ENCODE peak calls at places on chromosomes 4 and X, in six cellular contexts. M is aorta, B is lung, G is fibroblast of lung, X is astrocyte, U is H1. H is an unnamed sample.
A peak's percentile ranks its signal among the peaks of the same experiment; 100 is the strongest.

GRCh38 chrX:16578218-16578617 is 71.7 kb upstream of the S100G start:
- DNase-seq in X (no peak), B (no peak), U (no peak), G (peak; percentile 35), M (no peak), H (no peak)

GRCh38 chrX:154596290-154596929 is 11.5 kb downstream of the CTAG1A start:
- DNase-seq in G (peak; percentile 95), X (peak; percentile 93), M (peak; percentile 58), U (peak; percentile 63), B (no peak), H (peak; percentile 43)

GRCh38 chrX:69028761-69029120 is 136.5 kb downstream of the PJA1 start:
- DNase-seq in M (no peak), U (no peak), B (peak; percentile 11), G (no peak), X (no peak), H (no peak)

GRCh38 chr4:151730003-151730559 is 30.7 kb downstream of the GATB start:
- DNase-seq in X (peak; percentile 10), B (no peak), M (no peak), G (peak; percentile 18), U (no peak), H (peak; percentile 3)

GRCh38 chrX:39162322-39162721 is 361.1 kb downstream of the MID1IP1 start:
- DNase-seq in M (peak; percentile 79), B (no peak), X (no peak), U (no peak), G (no peak), H (no peak)

GRCh38 chr4:124640037-124640730 is 72.3 kb downstream of the ANKRD50 start:
- DNase-seq in U (no peak), M (no peak), B (no peak), X (peak; percentile 82), G (peak; percentile 88), H (no peak)

GRCh38 chr4:40295572-40295971 is 39.6 kb upstream of the CHRNA9 start:
- DNase-seq in B (no peak), X (no peak), M (no peak), U (no peak), G (no peak), H (no peak)

GRCh38 chrX:39577976-39578962 is 519.5 kb downstream of the BCOR start:
- DNase-seq in B (no peak), U (no peak), X (peak; percentile 12), G (peak; percentile 25), M (peak; percentile 80), H (no peak)

DNA sequence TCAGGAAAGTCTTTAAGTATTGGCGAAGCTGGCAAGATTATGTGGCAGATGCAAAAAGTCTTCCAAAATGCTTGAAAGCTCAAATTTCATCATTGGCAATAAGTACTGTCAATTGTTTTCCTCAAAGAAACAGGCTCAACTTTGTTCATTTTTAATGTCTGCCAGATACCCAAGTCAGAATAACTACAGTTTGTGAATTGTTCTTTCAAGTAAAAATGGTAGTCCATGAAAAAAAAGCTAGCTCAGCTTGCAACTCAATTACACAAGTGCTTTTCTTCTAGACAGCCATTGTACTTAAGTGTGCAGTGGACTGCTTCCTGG is 70.5 kb downstream of the AFF1 start:
- DNase-seq in X (no peak), G (no peak), U (no peak), B (no peak), M (no peak), H (no peak)
- H3K4me1 ChIP-seq in X (peaks cover 15% of the 10 kb centered on the region), G (peaks cover 6% of the 10 kb centered on the region), U (peaks cover 27% of the 10 kb centered on the region), B (peaks cover 6% of the 10 kb centered on the region), M (no peaks in the 10 kb centered on the region), H (peaks cover 28% of the 10 kb centered on the region)

GRCh38 chr4:55296076-55296475 is 50.0 kb upstream of the SRD5A3 start:
- DNase-seq in U (no peak), X (no peak), B (no peak), M (no peak), G (no peak), H (no peak)

DNA sequence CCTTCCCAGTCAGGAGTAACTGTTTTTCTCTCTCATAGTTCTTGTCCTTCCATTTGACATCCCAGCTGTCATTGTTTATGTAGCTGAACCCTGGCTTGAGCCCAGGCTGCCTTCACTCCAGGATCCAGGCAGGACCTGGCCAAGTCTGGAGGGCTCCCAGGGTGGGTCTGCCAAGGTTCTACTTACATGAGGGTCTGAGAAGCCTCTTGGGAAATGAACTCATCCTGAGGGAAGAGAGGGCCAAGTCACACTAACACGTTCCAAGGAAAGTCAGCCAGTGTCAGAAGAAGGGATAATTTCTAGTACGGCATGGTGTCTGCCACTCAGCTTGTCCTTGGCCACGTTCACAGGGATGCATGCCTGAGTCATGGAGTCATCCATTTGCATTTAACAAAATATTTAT is 54.8 kb upstream of the SRD5A3 start:
- DNase-seq in G (peak; percentile 39), B (no peak), X (peak; percentile 20), U (no peak), M (no peak), H (no peak)
- H3K4me1 ChIP-seq in G (no peaks in the 10 kb centered on the region), B (peaks cover 2% of the 10 kb centered on the region), X (no peaks in the 10 kb centered on the region), U (no peaks in the 10 kb centered on the region), M (no peaks in the 10 kb centered on the region), H (no peaks in the 10 kb centered on the region)

GRCh38 chrX:48942895-48943294 is 14.5 kb downstream of the OTUD5 start:
- DNase-seq in G (no peak), M (no peak), B (no peak), X (no peak), U (no peak), H (no peak)

GRCh38 chrX:48937065-48937907 is 18.5 kb upstream of the PIM2 start:
- DNase-seq in G (peak; percentile 51), X (peak; percentile 26), M (no peak), U (no peak), B (peak; percentile 68), H (no peak)

GRCh38 chrX:48938721-48939416 is 18.5 kb downstream of the OTUD5 start:
- DNase-seq in G (no peak), M (no peak), U (no peak), B (no peak), X (no peak), H (no peak)

GRCh38 chrX:48939417-48940228 is 17.8 kb downstream of the OTUD5 start:
- DNase-seq in M (no peak), X (no peak), U (no peak), G (no peak), B (no peak), H (no peak)

DNA sequence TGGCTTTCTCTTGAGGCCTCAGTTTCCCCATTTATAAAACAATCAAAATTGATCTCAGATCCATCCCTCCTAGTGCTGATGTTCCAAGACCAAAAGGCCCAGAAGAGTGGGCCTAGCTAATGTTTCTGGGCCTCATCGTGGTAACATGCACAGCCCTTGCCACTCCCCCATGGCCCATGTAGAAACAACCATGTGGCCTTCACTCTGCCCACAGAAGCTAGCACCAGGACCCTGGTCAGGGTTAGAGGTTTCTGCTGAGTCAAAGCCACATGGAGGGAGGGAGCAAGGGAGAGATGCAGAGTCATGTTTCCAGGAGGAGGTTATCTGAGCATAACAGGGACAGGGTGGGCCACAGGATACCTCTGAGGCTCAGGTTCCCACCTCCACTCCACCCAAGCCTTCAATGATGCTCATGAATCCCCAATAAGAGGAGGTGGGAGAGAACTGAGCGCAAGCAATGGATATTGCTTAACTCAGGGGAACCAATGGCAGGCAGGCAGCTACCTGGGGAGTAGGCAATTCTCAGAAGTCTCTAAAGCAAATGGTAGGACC is 16.9 kb downstream of the OTUD5 start:
- DNase-seq in M (no peak), B (no peak), G (no peak), X (no peak), U (no peak), H (no peak)
- H3K4me1 ChIP-seq in M (no peaks in the 10 kb centered on the region), B (peaks cover 4% of the 10 kb centered on the region), G (no peaks in the 10 kb centered on the region), X (peaks cover 12% of the 10 kb centered on the region), U (no peaks in the 10 kb centered on the region), H (no peaks in the 10 kb centered on the region)

GRCh38 chr4:6688879-6689505 is 4.7 kb upstream of the S100P start:
- DNase-seq in G (peak; percentile 96), U (no peak), B (no peak), X (peak; percentile 94), M (no peak), H (peak; percentile 90)

GRCh38 chr4:6689506-6689960 is 4.1 kb upstream of the S100P start:
- DNase-seq in X (no peak), B (no peak), G (no peak), U (no peak), M (no peak), H (no peak)

GRCh38 chr4:6686104-6686787 is 7.4 kb upstream of the S100P start:
- DNase-seq in M (no peak), G (no peak), X (no peak), U (no peak), B (no peak), H (no peak)

GRCh38 chr4:6684656-6685055 is 9.0 kb upstream of the S100P start:
- DNase-seq in B (no peak), U (no peak), X (no peak), G (no peak), M (no peak), H (no peak)

GRCh38 chr4:6687947-6688878 is 5.5 kb upstream of the S100P start:
- DNase-seq in X (no peak), G (no peak), M (no peak), B (no peak), U (no peak), H (peak; percentile 75)
- H3K4me1 ChIP-seq in X (peaks cover 22% of the 10 kb centered on the region), G (peaks cover 7% of the 10 kb centered on the region), M (no peaks in the 10 kb centered on the region), B (peaks cover 6% of the 10 kb centered on the region), U (peaks cover 20% of the 10 kb centered on the region), H (peaks cover 39% of the 10 kb centered on the region)

GRCh38 chr4:38489924-38490639 is 173.9 kb upstream of the KLF3 start:
- DNase-seq in B (no peak), G (peak; percentile 53), U (no peak), X (peak; percentile 33), M (no peak), H (no peak)

GRCh38 chr4:38490753-38491446 is 173.1 kb upstream of the KLF3 start:
- DNase-seq in U (no peak), X (no peak), B (no peak), M (no peak), G (no peak), H (peak; percentile 45)

GRCh38 chr4:38493068-38493467 is 170.9 kb upstream of the KLF3 start:
- DNase-seq in G (no peak), U (no peak), X (no peak), M (no peak), B (no peak), H (no peak)

GRCh38 chr4:38488891-38489861 is 174.8 kb upstream of the KLF3 start:
- DNase-seq in B (no peak), X (no peak), U (no peak), G (peak; percentile 25), M (no peak), H (no peak)

DNA sequence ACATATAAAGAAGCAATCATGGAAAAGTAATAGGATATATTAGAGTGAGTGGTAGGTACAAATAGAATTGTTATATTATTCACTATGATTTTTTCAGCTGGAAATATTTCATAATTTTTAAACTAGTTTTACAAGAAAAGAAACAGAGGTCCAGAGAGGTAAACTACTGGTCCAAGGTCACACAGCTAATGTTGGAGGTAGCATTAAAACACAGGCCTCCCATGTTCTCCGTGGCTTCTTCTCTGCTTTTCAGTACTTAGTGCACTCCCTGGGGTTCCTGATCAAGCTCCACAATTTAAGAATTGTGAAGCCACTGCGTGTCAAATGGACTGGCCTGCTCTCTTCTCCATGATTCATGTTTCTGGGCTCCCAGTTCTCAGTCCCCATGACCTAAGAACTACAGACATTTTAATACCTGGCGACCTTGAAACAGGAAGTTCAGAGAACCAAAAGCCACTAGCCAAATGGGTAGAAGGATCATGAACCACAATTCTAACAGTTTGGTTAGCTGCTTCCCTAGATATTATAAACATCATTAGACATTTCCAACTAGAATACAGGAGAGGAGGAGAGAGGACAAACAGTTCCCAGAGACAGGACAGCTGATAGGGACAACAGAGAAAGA is 172.0 kb upstream of the KLF3 start:
- DNase-seq in G (no peak), B (no peak), U (no peak), X (no peak), M (no peak), H (no peak)
- H3K4me1 ChIP-seq in G (no peaks in the 10 kb centered on the region), B (peaks cover 3% of the 10 kb centered on the region), U (peaks cover 8% of the 10 kb centered on the region), X (peaks cover 4% of the 10 kb centered on the region), M (no peaks in the 10 kb centered on the region), H (peaks cover 8% of the 10 kb centered on the region)